ENCODE peak calls at places on chromosomes 2 and 18, in ten cellular contexts. P is nephron progenitor cell; L is stimulated activated CD8-positive, alpha-beta memory T cell treated with anti-CD3 and anti-CD28 coated beads, Interleukin-2, amount 100 ng/mL, for 48 hours; A is SIG-M5; R is neuronal stem cell; H is esophagus squamous epithelium; G is COR-L47; Z is T-helper 1 cell; X is NCI-H1417; Y is activated CD8-positive, alpha-beta memory T cell treated with anti-CD3 and anti-CD28 coated beads, Interleukin-2, amount 10 ng/mL, durations not matched to agents 7 days and 5 days. D is an unnamed sample.

GRCh38 chr2:234722176-234722575 is 225.3 kb upstream of the ARL4C start:
- DNase-seq in P (no peak), L (no peak), A (no peak), R (no peak), H (no peak), G (no peak), Z (no peak), X (no peak), Y (no peak), D (no peak)

GRCh38 chr2:197345846-197346370 is 35.3 kb upstream of the ANKRD44 start:
- DNase-seq in P (no peak), L (no peak), A (no peak), R (no peak), H (no peak), G (no peak), Z (no peak), X (no peak), Y (no peak), D (no peak)

GRCh38 chr2:233546774-233547173 is 19.8 kb downstream of the USP40 start:
- DNase-seq in P (no peak), L (no peak), A (no peak), R (no peak), H (no peak), G (no peak), Z (no peak), X (no peak), Y (no peak), D (no peak)

GRCh38 chr2:96847586-96847985 is 3.8 kb upstream of the ANKRD23 start:
- DNase-seq in P (no peak), L (no peak), A (no peak), R (no peak), H (no peak), G (no peak), Z (no peak), X (no peak), Y (no peak), D (no peak)

GRCh38 chr2:240916571-240917008 is 10.5 kb downstream of the CROCC2 start:
- DNase-seq in P (peak), L (no peak), A (no peak), R (no peak), H (no peak), G (no peak), Z (peak), X (no peak), Y (no peak), D (no peak)

GRCh38 chr18:35063875-35064274 is 22.7 kb downstream of the MAPRE2 start:
- DNase-seq in P (no peak), L (no peak), A (no peak), R (no peak), H (no peak), G (no peak), Z (no peak), X (no peak), Y (no peak), D (no peak)

GRCh38 chr2:172442072-172442895 is 14.9 kb downstream of the ITGA6 start:
- DNase-seq in P (no peak), L (no peak), A (no peak), R (no peak), H (peak), G (peak), Z (no peak), X (peak), Y (no peak), D (peak)

GRCh38 chr2:101832114-101832513 is 134.6 kb downstream of the MAP4K4 start:
- DNase-seq in P (no peak), L (no peak), A (no peak), R (no peak), H (no peak), G (no peak), Z (no peak), X (no peak), Y (no peak), D (no peak)

GRCh38 chr2:24352664-24353063 is 7.7 kb downstream of the ITSN2 start:
- DNase-seq in P (no peak), L (no peak), A (no peak), R (no peak), H (no peak), G (no peak), Z (no peak), X (no peak), Y (no peak), D (no peak)